ENCODE peak calls at places on chromosomes 5 and 9, in seven cellular contexts. One of them, this sample, is unnamed.

GRCh38 chr9:84668204-84669007 is 1.1 kb upstream of the NTRK2 start:
- DNase-seq in HepG2: no peak
- DNase-seq in SK-N-SH: peak; percentile 92
- DNase-seq in H1: peak; percentile 89
- DNase-seq in HCT116: peak; percentile 10
- DNase-seq in GM12878: no peak
- DNase-seq in K562: no peak
- DNase-seq in this sample: no peak

GRCh38 chr9:88322906-88323566 is 65.2 kb upstream of the SPIN1 start:
- DNase-seq in HepG2: no peak
- DNase-seq in SK-N-SH: no peak
- DNase-seq in H1: no peak
- DNase-seq in HCT116: no peak
- DNase-seq in GM12878: no peak
- DNase-seq in K562: no peak
- DNase-seq in this sample: no peak

GRCh38 chr5:60841361-60841760 is 2.7 kb downstream of the ELOVL7 start:
- DNase-seq in HepG2: no peak
- DNase-seq in SK-N-SH: no peak
- DNase-seq in H1: no peak
- DNase-seq in HCT116: no peak
- DNase-seq in GM12878: no peak
- DNase-seq in K562: no peak
- DNase-seq in this sample: no peak

GRCh38 chr9:33022303-33022702 is 2.8 kb upstream of the DNAJA1 start:
- DNase-seq in HepG2: no peak
- DNase-seq in SK-N-SH: no peak
- DNase-seq in H1: no peak
- DNase-seq in HCT116: no peak
- DNase-seq in GM12878: no peak
- DNase-seq in K562: no peak
- DNase-seq in this sample: no peak

GRCh38 chr5:54651482-54652076 is 134.0 kb downstream of the SNX18 start:
- DNase-seq in HepG2: no peak
- DNase-seq in SK-N-SH: peak; percentile 17
- DNase-seq in H1: no peak
- DNase-seq in HCT116: no peak
- DNase-seq in GM12878: no peak
- DNase-seq in K562: no peak
- DNase-seq in this sample: no peak

GRCh38 chr5:178483620-178484019 is 106.6 kb downstream of the COL23A1 start:
- DNase-seq in HepG2: no peak
- DNase-seq in SK-N-SH: no peak
- DNase-seq in H1: no peak
- DNase-seq in HCT116: no peak
- DNase-seq in GM12878: no peak
- DNase-seq in K562: no peak
- DNase-seq in this sample: no peak

GRCh38 chr9:22395585-22396205 is 50.9 kb upstream of the DMRTA1 start:
- DNase-seq in HepG2: peak; percentile 18
- DNase-seq in SK-N-SH: no peak
- DNase-seq in H1: no peak
- DNase-seq in HCT116: no peak
- DNase-seq in GM12878: no peak
- DNase-seq in K562: no peak
- DNase-seq in this sample: peak; percentile 66

GRCh38 chr9:126587187-126588185 is 26.2 kb upstream of the LMX1B start:
- DNase-seq in HepG2: peak; percentile 68
- DNase-seq in SK-N-SH: no peak
- DNase-seq in H1: no peak
- DNase-seq in HCT116: no peak
- DNase-seq in GM12878: no peak
- DNase-seq in K562: no peak
- DNase-seq in this sample: no peak

GRCh38 chr9:98943682-98944129 is at the start of gene COL15A1:
- DNase-seq in HepG2: no peak
- DNase-seq in SK-N-SH: peak; percentile 69
- DNase-seq in H1: no peak
- DNase-seq in HCT116: no peak
- DNase-seq in GM12878: no peak
- DNase-seq in K562: peak; percentile 86
- DNase-seq in this sample: no peak

GRCh38 chr9:135718616-135719015 is 16.6 kb downstream of the KCNT1 start:
- DNase-seq in HepG2: peak; percentile 40
- DNase-seq in SK-N-SH: no peak
- DNase-seq in H1: no peak
- DNase-seq in HCT116: peak; percentile 12
- DNase-seq in GM12878: no peak
- DNase-seq in K562: no peak
- DNase-seq in this sample: no peak
- H3K4me1 ChIP-seq in HepG2: no peaks in the 10 kb centered on the region
- H3K4me1 ChIP-seq in SK-N-SH: no peaks in the 10 kb centered on the region
- H3K4me1 ChIP-seq in H1: peaks cover 3% of the 10 kb centered on the region
- H3K4me1 ChIP-seq in HCT116: peaks cover 6% of the 10 kb centered on the region
- H3K4me1 ChIP-seq in GM12878: no peaks in the 10 kb centered on the region
- H3K4me1 ChIP-seq in K562: no peaks in the 10 kb centered on the region
- H3K4me1 ChIP-seq in this sample: no peaks in the 10 kb centered on the region

GRCh38 chr5:68680376-68680775 is 413.4 kb upstream of the SLC30A5 start:
- DNase-seq in HepG2: no peak
- DNase-seq in SK-N-SH: no peak
- DNase-seq in H1: no peak
- DNase-seq in HCT116: no peak
- DNase-seq in GM12878: no peak
- DNase-seq in K562: no peak
- DNase-seq in this sample: no peak
- TF ChIP-seq SIN3A in HepG2: no peak
- TF ChIP-seq SIN3A in SK-N-SH: no peak
- TF ChIP-seq SIN3A in H1: no peak
- TF ChIP-seq SIN3A in HCT116: no peak
- TF ChIP-seq SIN3A in GM12878: no peak
- TF ChIP-seq SIN3A in K562: no peak
- TF ChIP-seq SIN3A in this sample: no peak

GRCh38 chr9:137195525-137196220 is 4.9 kb downstream of the TPRN start:
- DNase-seq in HepG2: no peak
- DNase-seq in SK-N-SH: no peak
- DNase-seq in H1: no peak
- DNase-seq in HCT116: no peak
- DNase-seq in GM12878: no peak
- DNase-seq in K562: no peak
- DNase-seq in this sample: no peak
- H3K4me1 ChIP-seq in HepG2: peaks cover 46% of the 10 kb centered on the region
- H3K4me1 ChIP-seq in SK-N-SH: peaks cover 12% of the 10 kb centered on the region
- H3K4me1 ChIP-seq in H1: peaks cover 19% of the 10 kb centered on the region
- H3K4me1 ChIP-seq in HCT116: peaks cover 32% of the 10 kb centered on the region
- H3K4me1 ChIP-seq in GM12878: peaks cover 5% of the 10 kb centered on the region
- H3K4me1 ChIP-seq in K562: peaks cover 13% of the 10 kb centered on the region
- H3K4me1 ChIP-seq in this sample: peaks cover 38% of the 10 kb centered on the region

GRCh38 chr9:119523508-119523907 is 154.3 kb upstream of the BRINP1 start:
- DNase-seq in HepG2: no peak
- DNase-seq in SK-N-SH: no peak
- DNase-seq in H1: no peak
- DNase-seq in HCT116: no peak
- DNase-seq in GM12878: no peak
- DNase-seq in K562: no peak
- DNase-seq in this sample: no peak
- TF ChIP-seq SIN3A in HepG2: no peak
- TF ChIP-seq SIN3A in SK-N-SH: no peak
- TF ChIP-seq SIN3A in H1: no peak
- TF ChIP-seq SIN3A in HCT116: no peak
- TF ChIP-seq SIN3A in GM12878: no peak
- TF ChIP-seq SIN3A in K562: no peak
- TF ChIP-seq SIN3A in this sample: no peak

GRCh38 chr9:133119039-133119438 is 2.0 kb downstream of the RALGDS start:
- DNase-seq in HepG2: no peak
- DNase-seq in SK-N-SH: peak; percentile 82
- DNase-seq in H1: no peak
- DNase-seq in HCT116: no peak
- DNase-seq in GM12878: no peak
- DNase-seq in K562: no peak
- DNase-seq in this sample: no peak
- H3K4me1 ChIP-seq in HepG2: peaks cover 57% of the 10 kb centered on the region
- H3K4me1 ChIP-seq in SK-N-SH: peaks cover 18% of the 10 kb centered on the region
- H3K4me1 ChIP-seq in H1: peaks cover 17% of the 10 kb centered on the region
- H3K4me1 ChIP-seq in HCT116: peaks cover 8% of the 10 kb centered on the region
- H3K4me1 ChIP-seq in GM12878: peaks cover 57% of the 10 kb centered on the region
- H3K4me1 ChIP-seq in K562: peaks cover 55% of the 10 kb centered on the region
- H3K4me1 ChIP-seq in this sample: peaks cover 59% of the 10 kb centered on the region

GRCh38 chr5:6686916-6687409 is 26.3 kb upstream of the TENT4A start:
- DNase-seq in HepG2: peak; percentile 42
- DNase-seq in SK-N-SH: no peak
- DNase-seq in H1: no peak
- DNase-seq in HCT116: no peak
- DNase-seq in GM12878: no peak
- DNase-seq in K562: no peak
- DNase-seq in this sample: no peak
- TF ChIP-seq SIN3A in HepG2: peak; percentile 81
- TF ChIP-seq SIN3A in SK-N-SH: no peak
- TF ChIP-seq SIN3A in H1: peak; percentile 90
- TF ChIP-seq SIN3A in HCT116: no peak
- TF ChIP-seq SIN3A in GM12878: no peak
- TF ChIP-seq SIN3A in K562: no peak
- TF ChIP-seq SIN3A in this sample: no peak

This sample was measured in Panc1.